ENCODE peak calls at places on chromosomes 1 and 21, in eight cellular contexts. One of them, this sample, is unnamed.

GRCh38 chr21:32813265-32813903 is 41.8 kb upstream of the PAXBP1 start:
- DNase-seq in naive thymus-derived CD4-positive, alpha-beta T cell: no peak
- DNase-seq in GM06990: peak; percentile 29
- DNase-seq in heart right ventricle: no peak
- DNase-seq in lower lobe of right lung: no peak
- DNase-seq in fibroblast of lung: no peak
- DNase-seq in HAP-1: no peak
- DNase-seq in mammary epithelial cell: no peak
- DNase-seq in this sample: no peak

GRCh38 chr1:184650177-184650866 is 104.3 kb downstream of the EDEM3 start:
- DNase-seq in naive thymus-derived CD4-positive, alpha-beta T cell: no peak
- DNase-seq in GM06990: no peak
- DNase-seq in heart right ventricle: no peak
- DNase-seq in lower lobe of right lung: no peak
- DNase-seq in fibroblast of lung: no peak
- DNase-seq in HAP-1: no peak
- DNase-seq in mammary epithelial cell: no peak
- DNase-seq in this sample: no peak

GRCh38 chr1:4564083-4564482 is 90.3 kb upstream of the AJAP1 start:
- DNase-seq in naive thymus-derived CD4-positive, alpha-beta T cell: no peak
- DNase-seq in GM06990: no peak
- DNase-seq in heart right ventricle: no peak
- DNase-seq in lower lobe of right lung: no peak
- DNase-seq in fibroblast of lung: no peak
- DNase-seq in HAP-1: no peak
- DNase-seq in mammary epithelial cell: no peak
- DNase-seq in this sample: no peak

GRCh38 chr1:111200802-111201161 is 336 bp upstream of the DENND2D start:
- DNase-seq in naive thymus-derived CD4-positive, alpha-beta T cell: no peak
- DNase-seq in GM06990: no peak
- DNase-seq in heart right ventricle: no peak
- DNase-seq in lower lobe of right lung: no peak
- DNase-seq in fibroblast of lung: no peak
- DNase-seq in HAP-1: no peak
- DNase-seq in mammary epithelial cell: no peak
- DNase-seq in this sample: no peak

GRCh38 chr21:35198004-35198403 is 148.9 kb upstream of the RUNX1 start:
- DNase-seq in naive thymus-derived CD4-positive, alpha-beta T cell: no peak
- DNase-seq in GM06990: no peak
- DNase-seq in heart right ventricle: peak; percentile 34
- DNase-seq in lower lobe of right lung: no peak
- DNase-seq in fibroblast of lung: peak; percentile 98
- DNase-seq in HAP-1: no peak
- DNase-seq in mammary epithelial cell: peak; percentile 99
- DNase-seq in this sample: no peak

GRCh38 chr1:29630756-29631155 is 394.4 kb downstream of the PTPRU start:
- DNase-seq in naive thymus-derived CD4-positive, alpha-beta T cell: no peak
- DNase-seq in GM06990: no peak
- DNase-seq in heart right ventricle: no peak
- DNase-seq in lower lobe of right lung: no peak
- DNase-seq in fibroblast of lung: no peak
- DNase-seq in HAP-1: no peak
- DNase-seq in mammary epithelial cell: no peak
- DNase-seq in this sample: no peak

GRCh38 chr1:232435746-232436145 is 194.2 kb downstream of the SIPA1L2 start:
- DNase-seq in naive thymus-derived CD4-positive, alpha-beta T cell: no peak
- DNase-seq in GM06990: no peak
- DNase-seq in heart right ventricle: peak; percentile 37
- DNase-seq in lower lobe of right lung: no peak
- DNase-seq in fibroblast of lung: peak; percentile 73
- DNase-seq in HAP-1: no peak
- DNase-seq in mammary epithelial cell: no peak
- DNase-seq in this sample: no peak

GRCh38 chr1:223345720-223346119 is 18.3 kb downstream of the SUSD4 start:
- DNase-seq in naive thymus-derived CD4-positive, alpha-beta T cell: no peak
- DNase-seq in GM06990: no peak
- DNase-seq in heart right ventricle: no peak
- DNase-seq in lower lobe of right lung: no peak
- DNase-seq in fibroblast of lung: no peak
- DNase-seq in HAP-1: no peak
- DNase-seq in mammary epithelial cell: no peak
- DNase-seq in this sample: no peak

GRCh38 chr1:29349871-29350491 is 113.7 kb downstream of the PTPRU start:
- DNase-seq in naive thymus-derived CD4-positive, alpha-beta T cell: no peak
- DNase-seq in GM06990: no peak
- DNase-seq in heart right ventricle: no peak
- DNase-seq in lower lobe of right lung: no peak
- DNase-seq in fibroblast of lung: no peak
- DNase-seq in HAP-1: no peak
- DNase-seq in mammary epithelial cell: no peak
- DNase-seq in this sample: no peak

GRCh38 chr1:198498881-198499280 is 41.6 kb downstream of the ATP6V1G3 start:
- DNase-seq in naive thymus-derived CD4-positive, alpha-beta T cell: no peak
- DNase-seq in GM06990: no peak
- DNase-seq in heart right ventricle: no peak
- DNase-seq in lower lobe of right lung: no peak
- DNase-seq in fibroblast of lung: peak; percentile 73
- DNase-seq in HAP-1: no peak
- DNase-seq in mammary epithelial cell: peak; percentile 55
- DNase-seq in this sample: no peak

GRCh38 chr1:230797376-230798186 is 50.4 kb downstream of the CAPN9 start:
- DNase-seq in naive thymus-derived CD4-positive, alpha-beta T cell: no peak
- DNase-seq in GM06990: no peak
- DNase-seq in heart right ventricle: peak; percentile 75
- DNase-seq in lower lobe of right lung: no peak
- DNase-seq in fibroblast of lung: peak; percentile 64
- DNase-seq in HAP-1: peak; percentile 54
- DNase-seq in mammary epithelial cell: peak; percentile 33
- DNase-seq in this sample: no peak

GRCh38 chr1:32372149-32372756 is 9.9 kb downstream of the TSSK3 start:
- DNase-seq in naive thymus-derived CD4-positive, alpha-beta T cell: peak; percentile 22
- DNase-seq in GM06990: no peak
- DNase-seq in heart right ventricle: no peak
- DNase-seq in lower lobe of right lung: no peak
- DNase-seq in fibroblast of lung: no peak
- DNase-seq in HAP-1: no peak
- DNase-seq in mammary epithelial cell: no peak
- DNase-seq in this sample: peak; percentile 56

GRCh38 chr1:116763787-116764465 is 9.7 kb downstream of the CD2 start:
- DNase-seq in naive thymus-derived CD4-positive, alpha-beta T cell: no peak
- DNase-seq in GM06990: no peak
- DNase-seq in heart right ventricle: no peak
- DNase-seq in lower lobe of right lung: no peak
- DNase-seq in fibroblast of lung: no peak
- DNase-seq in HAP-1: peak; percentile 58
- DNase-seq in mammary epithelial cell: no peak
- DNase-seq in this sample: no peak

GRCh38 chr1:61812916-61813315 is 70.6 kb downstream of the PATJ start:
- DNase-seq in naive thymus-derived CD4-positive, alpha-beta T cell: no peak
- DNase-seq in GM06990: no peak
- DNase-seq in heart right ventricle: no peak
- DNase-seq in lower lobe of right lung: no peak
- DNase-seq in fibroblast of lung: peak; percentile 17
- DNase-seq in HAP-1: no peak
- DNase-seq in mammary epithelial cell: peak; percentile 24
- DNase-seq in this sample: no peak

GRCh38 chr21:26389971-26390641 is 183.0 kb downstream of the CYYR1 start:
- DNase-seq in naive thymus-derived CD4-positive, alpha-beta T cell: no peak
- DNase-seq in GM06990: no peak
- DNase-seq in heart right ventricle: no peak
- DNase-seq in lower lobe of right lung: no peak
- DNase-seq in fibroblast of lung: peak; percentile 77
- DNase-seq in HAP-1: no peak
- DNase-seq in mammary epithelial cell: peak; percentile 100
- DNase-seq in this sample: no peak

DNA sequence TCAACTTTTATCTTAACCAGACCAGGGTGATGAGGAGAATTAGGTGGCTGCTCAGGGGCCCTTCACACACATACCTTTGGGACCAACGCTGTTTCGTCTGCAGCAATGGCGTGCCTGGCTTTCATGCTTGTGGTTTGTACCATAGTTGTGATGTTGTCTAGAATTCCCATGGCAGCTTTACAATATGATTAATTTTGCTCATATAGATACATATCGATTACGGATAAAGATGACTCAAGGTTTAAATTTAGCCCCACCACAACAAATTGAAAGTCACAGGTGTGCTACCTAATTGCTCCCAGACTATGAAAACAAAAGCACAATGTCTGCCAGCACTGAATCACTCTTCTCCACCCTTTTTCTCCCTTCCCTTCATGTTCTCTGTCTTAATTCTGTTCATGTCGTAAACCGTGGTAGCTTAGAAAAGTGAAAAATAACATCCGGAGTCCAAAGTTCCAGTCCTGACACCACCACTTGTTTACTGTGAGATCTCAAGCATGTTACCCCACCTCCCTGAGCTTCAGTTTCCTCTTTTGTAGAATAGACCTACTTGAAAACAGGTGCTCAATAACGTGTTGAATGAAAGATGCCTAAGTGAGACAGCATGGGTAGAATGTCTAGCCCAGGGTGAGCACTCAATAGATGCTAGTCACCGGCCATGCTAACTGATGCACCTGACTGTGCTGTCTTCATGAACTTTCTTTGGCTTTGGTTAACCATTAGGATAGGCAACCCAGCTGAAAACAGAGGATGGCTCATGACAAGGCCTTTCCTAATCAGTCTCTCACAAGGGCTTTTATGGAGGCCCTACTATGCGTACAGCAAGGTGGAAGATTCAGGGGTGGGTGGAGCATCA is 22.1 kb upstream of the JUN start:
- DNase-seq in naive thymus-derived CD4-positive, alpha-beta T cell: no peak
- DNase-seq in GM06990: peak; percentile 68
- DNase-seq in heart right ventricle: no peak
- DNase-seq in lower lobe of right lung: no peak
- DNase-seq in fibroblast of lung: no peak
- DNase-seq in HAP-1: no peak
- DNase-seq in mammary epithelial cell: no peak
- DNase-seq in this sample: no peak
- H3K4me3 ChIP-seq in naive thymus-derived CD4-positive, alpha-beta T cell: no peak overlapping the region
- H3K4me3 ChIP-seq in GM06990: no peak overlapping the region
- H3K4me3 ChIP-seq in heart right ventricle: no peak overlapping the region
- H3K4me3 ChIP-seq in lower lobe of right lung: no peak overlapping the region
- H3K4me3 ChIP-seq in fibroblast of lung: no peak overlapping the region
- H3K4me3 ChIP-seq in HAP-1: no peak overlapping the region
- H3K4me3 ChIP-seq in mammary epithelial cell: no peak overlapping the region
- H3K4me3 ChIP-seq in this sample: no peak overlapping the region

GRCh38 chr21:39041815-39042214 is 141.4 kb downstream of the PSMG1 start:
- DNase-seq in naive thymus-derived CD4-positive, alpha-beta T cell: no peak
- DNase-seq in GM06990: no peak
- DNase-seq in heart right ventricle: no peak
- DNase-seq in lower lobe of right lung: no peak
- DNase-seq in fibroblast of lung: no peak
- DNase-seq in HAP-1: no peak
- DNase-seq in mammary epithelial cell: no peak
- DNase-seq in this sample: no peak
- H3K36me3 ChIP-seq in naive thymus-derived CD4-positive, alpha-beta T cell: no peaks in the 10 kb centered on the region
- H3K36me3 ChIP-seq in GM06990: no peaks in the 10 kb centered on the region
- H3K36me3 ChIP-seq in heart right ventricle: no peaks in the 10 kb centered on the region
- H3K36me3 ChIP-seq in lower lobe of right lung: no peaks in the 10 kb centered on the region
- H3K36me3 ChIP-seq in fibroblast of lung: no peaks in the 10 kb centered on the region
- H3K36me3 ChIP-seq in HAP-1: no peaks in the 10 kb centered on the region
- H3K36me3 ChIP-seq in mammary epithelial cell: no peaks in the 10 kb centered on the region
- H3K36me3 ChIP-seq in this sample: no peaks in the 10 kb centered on the region

DNA sequence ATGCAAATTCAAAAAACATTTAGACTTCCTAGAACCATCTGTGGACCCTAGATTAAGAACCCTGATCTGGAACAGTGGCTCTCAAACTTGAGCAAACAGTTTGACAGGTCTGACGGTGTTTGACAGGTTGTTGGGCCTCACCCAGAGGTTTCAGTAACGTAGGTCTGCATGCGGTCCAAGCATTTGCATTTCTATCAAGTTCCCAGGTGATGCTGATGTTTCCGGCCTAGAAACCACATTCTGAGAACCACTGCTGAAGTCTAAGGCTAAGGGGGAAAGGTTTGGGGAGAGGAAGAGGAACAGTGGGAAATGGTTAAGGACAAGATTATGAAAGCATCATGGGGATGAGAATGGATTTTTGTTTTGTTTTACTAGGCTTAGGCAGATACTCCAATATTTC is 48.6 kb downstream of the MDM4 start:
- DNase-seq in naive thymus-derived CD4-positive, alpha-beta T cell: no peak
- DNase-seq in GM06990: peak; percentile 64
- DNase-seq in heart right ventricle: no peak
- DNase-seq in lower lobe of right lung: no peak
- DNase-seq in fibroblast of lung: no peak
- DNase-seq in HAP-1: no peak
- DNase-seq in mammary epithelial cell: no peak
- DNase-seq in this sample: peak; percentile 13
- H3K4me3 ChIP-seq in naive thymus-derived CD4-positive, alpha-beta T cell: no peak overlapping the region
- H3K4me3 ChIP-seq in GM06990: no peak overlapping the region
- H3K4me3 ChIP-seq in heart right ventricle: no peak overlapping the region
- H3K4me3 ChIP-seq in lower lobe of right lung: no peak overlapping the region
- H3K4me3 ChIP-seq in fibroblast of lung: no peak overlapping the region
- H3K4me3 ChIP-seq in HAP-1: no peak overlapping the region
- H3K4me3 ChIP-seq in mammary epithelial cell: no peak overlapping the region
- H3K4me3 ChIP-seq in this sample: no peak overlapping the region

DNA sequence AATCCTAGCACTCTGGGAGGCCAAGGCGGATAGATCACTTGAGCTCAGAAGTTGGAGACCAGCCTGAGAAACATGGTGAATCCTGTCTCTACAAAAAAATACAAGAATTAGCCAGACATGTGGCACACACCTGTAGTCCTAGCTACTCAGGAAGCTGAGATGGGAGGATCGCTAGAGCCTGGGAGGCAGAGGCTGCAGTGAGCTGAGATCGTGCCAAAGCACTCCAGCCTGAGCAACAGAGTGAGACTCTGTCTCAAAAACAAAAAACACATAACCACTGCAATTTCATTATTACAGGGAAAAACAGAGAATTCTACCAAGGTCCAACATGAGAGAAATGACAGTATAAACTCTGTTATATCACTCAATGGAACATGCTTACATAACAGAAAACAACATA is 4.4 kb upstream of the TOMM20 start:
- DNase-seq in naive thymus-derived CD4-positive, alpha-beta T cell: no peak
- DNase-seq in GM06990: no peak
- DNase-seq in heart right ventricle: no peak
- DNase-seq in lower lobe of right lung: no peak
- DNase-seq in fibroblast of lung: no peak
- DNase-seq in HAP-1: no peak
- DNase-seq in mammary epithelial cell: no peak
- DNase-seq in this sample: no peak
- H3K36me3 ChIP-seq in naive thymus-derived CD4-positive, alpha-beta T cell: peaks cover 22% of the 10 kb centered on the region
- H3K36me3 ChIP-seq in GM06990: peaks cover 18% of the 10 kb centered on the region
- H3K36me3 ChIP-seq in heart right ventricle: peaks cover 3% of the 10 kb centered on the region
- H3K36me3 ChIP-seq in lower lobe of right lung: peaks cover 60% of the 10 kb centered on the region
- H3K36me3 ChIP-seq in fibroblast of lung: peaks cover 15% of the 10 kb centered on the region
- H3K36me3 ChIP-seq in HAP-1: peaks cover 44% of the 10 kb centered on the region
- H3K36me3 ChIP-seq in mammary epithelial cell: peaks cover 35% of the 10 kb centered on the region
- H3K36me3 ChIP-seq in this sample: peaks cover 37% of the 10 kb centered on the region

DNA sequence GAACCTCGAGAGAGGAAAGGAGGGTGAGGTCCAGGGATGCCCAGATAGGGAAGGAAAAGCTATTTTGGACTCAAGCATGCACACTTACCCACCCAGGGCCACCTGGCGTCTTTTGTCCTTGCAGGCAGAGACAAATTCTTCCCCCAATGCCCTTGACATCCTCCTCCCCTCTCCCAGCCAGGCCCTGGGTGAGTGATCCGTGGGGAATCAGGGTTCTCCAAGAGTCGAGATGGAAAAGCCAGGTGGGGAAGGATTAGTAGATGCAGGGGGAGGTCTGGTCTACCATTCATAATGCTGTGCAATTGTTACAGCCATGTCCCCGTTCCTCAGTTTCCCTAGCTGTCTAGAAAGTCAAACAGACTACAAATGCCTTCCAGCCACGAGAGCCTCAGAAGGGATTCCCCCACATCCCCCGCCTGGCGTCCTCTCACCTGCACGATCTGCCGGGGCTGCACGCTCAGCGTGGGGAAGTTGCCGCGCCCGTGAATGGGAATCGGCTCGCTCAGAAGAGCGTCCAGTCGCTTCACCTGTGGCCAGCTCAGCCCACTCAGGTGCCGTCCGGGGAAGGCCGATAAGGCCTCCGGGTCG is 580 bp downstream of the TENT5B start:
- DNase-seq in naive thymus-derived CD4-positive, alpha-beta T cell: no peak
- DNase-seq in GM06990: no peak
- DNase-seq in heart right ventricle: no peak
- DNase-seq in lower lobe of right lung: no peak
- DNase-seq in fibroblast of lung: no peak
- DNase-seq in HAP-1: no peak
- DNase-seq in mammary epithelial cell: no peak
- DNase-seq in this sample: no peak
- H3K4me3 ChIP-seq in naive thymus-derived CD4-positive, alpha-beta T cell: peak overlapping the region; percentile 16
- H3K4me3 ChIP-seq in GM06990: no peak overlapping the region
- H3K4me3 ChIP-seq in heart right ventricle: peak overlapping the region; percentile 51
- H3K4me3 ChIP-seq in lower lobe of right lung: peak overlapping the region; percentile 56
- H3K4me3 ChIP-seq in fibroblast of lung: peak overlapping the region; percentile 45
- H3K4me3 ChIP-seq in HAP-1: peak overlapping the region; percentile 25
- H3K4me3 ChIP-seq in mammary epithelial cell: peak overlapping the region; percentile 61
- H3K4me3 ChIP-seq in this sample: peak overlapping the region; percentile 42